ENCODE peak calls at places on chromosomes 1 and 21, in nine cellular contexts. V, R, B, J, K, Z, Q, I and A are unnamed samples.

GRCh38 chr1:154627247-154628121 is 19.5 kb upstream of the ADAR start:
- DNase-seq in Z (peak), R (peak), V (peak), I (peak), B (peak), K (peak), Q (peak), J (peak), A (peak)

GRCh38 chr21:15521644-15522001 is 208.2 kb upstream of the USP25 start:
- DNase-seq in K (no peak), V (no peak), B (no peak), I (no peak), J (no peak), R (no peak), Z (no peak), Q (no peak), A (no peak)

GRCh38 chr1:188479146-188479545 is 1650.4 kb downstream of the PLA2G4A start:
- DNase-seq in I (no peak), Q (no peak), R (no peak), V (no peak), Z (no peak), B (no peak), K (no peak), J (no peak), A (no peak)

GRCh38 chr1:181608386-181608785 is 125.1 kb downstream of the CACNA1E start:
- DNase-seq in Q (no peak), Z (no peak), I (no peak), B (no peak), K (no peak), V (no peak), R (no peak), J (no peak), A (no peak)

GRCh38 chr1:24308365-24309015 is 10.7 kb upstream of the GRHL3 start:
- DNase-seq in V (no peak), Q (no peak), R (peak), J (no peak), K (no peak), Z (no peak), B (no peak), I (peak), A (no peak)

GRCh38 chr1:118254001-118254400 is 69.0 kb upstream of the SPAG17 start:
- DNase-seq in Q (no peak), V (no peak), K (no peak), I (no peak), Z (no peak), B (no peak), J (no peak), R (no peak), A (peak)

GRCh38 chr1:69700770-69701169 is 133.0 kb downstream of the LRRC7 start:
- DNase-seq in B (no peak), R (peak), V (peak), K (peak), Z (no peak), I (peak), Q (no peak), J (no peak), A (peak)

GRCh38 chr1:39410915-39411436 is 80.5 kb upstream of the BMP8A start:
- DNase-seq in B (peak), K (peak), R (peak), J (peak), Z (peak), Q (no peak), V (peak), I (peak), A (no peak)

GRCh38 chr1:10225573-10225972 is 15.2 kb downstream of the KIF1B start:
- DNase-seq in V (no peak), K (no peak), R (no peak), I (no peak), B (no peak), Z (no peak), Q (no peak), J (no peak), A (no peak)

GRCh38 chr1:1134300-1134961 is 18.5 kb upstream of the C1orf159 start:
- DNase-seq in Z (no peak), V (no peak), K (no peak), B (no peak), I (no peak), J (no peak), Q (no peak), R (no peak), A (no peak)

GRCh38 chr1:18118078-18118477 is 10.5 kb downstream of the IGSF21 start:
- DNase-seq in I (no peak), Q (no peak), K (no peak), Z (no peak), R (no peak), B (no peak), V (no peak), J (no peak), A (no peak)

GRCh38 chr1:234584926-234585325 is 25.1 kb downstream of the IRF2BP2 start:
- DNase-seq in V (no peak), R (no peak), Z (no peak), Q (no peak), J (no peak), K (peak), B (no peak), I (no peak), A (peak)

GRCh38 chr1:111538343-111539035 is 35.1 kb upstream of the ADORA3 start:
- DNase-seq in B (no peak), V (no peak), K (peak), I (no peak), Z (no peak), R (no peak), J (no peak), Q (no peak), A (no peak)

GRCh38 chr1:3425486-3426215 is 28.8 kb upstream of the ARHGEF16 start:
- DNase-seq in B (no peak), R (no peak), Z (no peak), I (no peak), K (no peak), J (no peak), Q (no peak), V (no peak), A (no peak)

GRCh38 chr1:3017440-3018050 is 3.7 kb upstream of the ACTRT2 start:
- DNase-seq in Z (no peak), B (no peak), J (no peak), V (no peak), Q (no peak), I (no peak), K (no peak), R (no peak), A (no peak)

GRCh38 chr1:119286587-119287181 is 81.9 kb upstream of the HAO2 start:
- DNase-seq in Z (no peak), J (no peak), I (peak), Q (no peak), B (peak), R (peak), K (peak), V (peak), A (peak)

GRCh38 chr21:33196956-33197374 is 32.8 kb upstream of the IFNAR2 start:
- DNase-seq in V (peak), B (peak), R (peak), Z (peak), I (peak), Q (peak), J (peak), K (peak), A (peak)

GRCh38 chr1:53359225-53359933 is 31.5 kb upstream of the LRP8 start:
- DNase-seq in J (peak), I (no peak), Z (no peak), V (no peak), Q (no peak), K (no peak), R (no peak), B (no peak), A (no peak)

GRCh38 chr1:114100148-114100547 is 53.5 kb downstream of the SYT6 start:
- DNase-seq in V (no peak), I (peak), J (no peak), R (no peak), B (no peak), Z (no peak), Q (no peak), K (no peak), A (no peak)

GRCh38 chr1:161044535-161044907 is 1.3 kb downstream of the USF1 start:
- DNase-seq in K (no peak), B (no peak), V (no peak), R (no peak), Q (no peak), Z (no peak), I (no peak), J (no peak), A (no peak)

GRCh38 chr1:19028110-19028509 is 71.6 kb upstream of the IFFO2 start:
- DNase-seq in V (no peak), I (peak), R (no peak), J (peak), Q (no peak), Z (no peak), B (no peak), K (no peak), A (no peak)

GRCh38 chr1:78560811-78561210 is 59.4 kb upstream of the IFI44L start:
- DNase-seq in V (no peak), I (no peak), Z (no peak), B (no peak), Q (no peak), J (no peak), K (no peak), R (no peak), A (no peak)

GRCh38 chr1:211579434-211580302 is 707 bp upstream of the SLC30A1 start:
- DNase-seq in R (peak), K (peak), J (no peak), Q (no peak), I (peak), Z (no peak), V (peak), B (peak), A (peak)

GRCh38 chr21:31135536-31136184 is 97.4 kb upstream of the KRTAP19-8 start:
- DNase-seq in R (no peak), J (no peak), K (no peak), B (no peak), V (no peak), Z (no peak), I (no peak), Q (no peak), A (no peak)

GRCh38 chr21:39096754-39097153 is 86.5 kb downstream of the PSMG1 start:
- DNase-seq in R (no peak), J (no peak), Q (no peak), Z (no peak), K (no peak), B (no peak), V (no peak), I (no peak), A (no peak)

GRCh38 chr1:89689234-89689633 is 56.3 kb downstream of the LRRC8C start:
- DNase-seq in K (no peak), V (no peak), Z (no peak), I (no peak), R (no peak), J (no peak), B (no peak), Q (no peak), A (no peak)

GRCh38 chr1:31712625-31713024 is 8.8 kb upstream of the COL16A1 start:
- DNase-seq in K (peak), R (no peak), J (peak), B (no peak), Z (no peak), V (no peak), I (no peak), Q (no peak), A (no peak)

GRCh38 chr1:157932082-157932481 is 61.4 kb upstream of the KIRREL1 start:
- DNase-seq in V (peak), K (no peak), J (no peak), Q (no peak), I (no peak), B (no peak), R (no peak), Z (no peak), A (no peak)

GRCh38 chr1:198929961-198930599 is 291.2 kb downstream of the PTPRC start:
- DNase-seq in Z (no peak), J (no peak), K (no peak), I (peak), R (peak), B (peak), Q (no peak), V (no peak), A (no peak)

GRCh38 chr1:86245566-86246190 is 89.1 kb upstream of the COL24A1 start:
- DNase-seq in V (no peak), J (no peak), B (no peak), K (no peak), R (no peak), Z (no peak), I (no peak), Q (no peak), A (no peak)

GRCh38 chr1:35532497-35533226 is 24.5 kb downstream of the KIAA0319L start:
- DNase-seq in Q (no peak), K (no peak), Z (no peak), J (no peak), B (no peak), I (peak), R (no peak), V (no peak), A (no peak)

GRCh38 chr1:204359474-204360255 is at the start of gene PLEKHA6:
- DNase-seq in Q (no peak), Z (no peak), R (peak), J (no peak), V (no peak), I (peak), K (no peak), B (no peak), A (peak)